ENCODE peak calls at places on chromosomes 1 and 21, in seven cellular contexts. W is tibial nerve, N is GM12891, D is prostate gland, R is HCT116, T is adrenal gland, M is K562. V is an unnamed sample.

GRCh38 chr1:55559111-55559510 is 343.9 kb upstream of the USP24 start:
- DNase-seq in W (no peak), N (no peak), D (no peak), R (no peak), T (no peak), M (no peak), V (no peak)

GRCh38 chr1:164716992-164717703 is 158.2 kb downstream of the PBX1 start:
- DNase-seq in W (no peak), N (no peak), D (no peak), R (no peak), T (peak), M (no peak), V (peak)

GRCh38 chr1:22727873-22728272 is 17.2 kb downstream of the EPHB2 start:
- DNase-seq in W (no peak), N (no peak), D (no peak), R (no peak), T (no peak), M (no peak), V (no peak)

GRCh38 chr1:201471772-201472171 is 2.8 kb upstream of the PHLDA3 start:
- DNase-seq in W (no peak), N (no peak), D (no peak), R (no peak), T (peak), M (no peak), V (peak)

GRCh38 chr1:159936284-159936904 is 9.0 kb downstream of the IGSF9 start:
- DNase-seq in W (peak), N (peak), D (peak), R (no peak), T (peak), M (peak), V (peak)

GRCh38 chr1:13523780-13524477 is 10.1 kb upstream of the LRRC38 start:
- DNase-seq in W (no peak), N (no peak), D (no peak), R (no peak), T (no peak), M (no peak), V (no peak)

GRCh38 chr1:10210841-10211804 is 753 bp downstream of the KIF1B start:
- DNase-seq in W (peak), N (peak), D (peak), R (peak), T (peak), M (peak), V (peak)

GRCh38 chr1:54708385-54708784 is 7.3 kb upstream of the TTC4 start:
- DNase-seq in W (no peak), N (no peak), D (no peak), R (no peak), T (no peak), M (no peak), V (no peak)

GRCh38 chr1:43383449-43383848 is 6.2 kb downstream of the MED8 start:
- DNase-seq in W (no peak), N (no peak), D (no peak), R (no peak), T (no peak), M (no peak), V (no peak)

GRCh38 chr1:101128211-101128727 is 102.7 kb upstream of the DPH5 start:
- DNase-seq in W (no peak), N (no peak), D (no peak), R (no peak), T (no peak), M (peak), V (no peak)

GRCh38 chr1:17248781-17249180 is at the start of gene PADI3:
- DNase-seq in W (no peak), N (no peak), D (no peak), R (no peak), T (no peak), M (peak), V (no peak)

GRCh38 chr1:18243503-18244175 is 136.0 kb downstream of the IGSF21 start:
- DNase-seq in W (no peak), N (no peak), D (no peak), R (no peak), T (no peak), M (no peak), V (no peak)

GRCh38 chr1:56180806-56181205 is 398.6 kb downstream of the PLPP3 start:
- DNase-seq in W (no peak), N (no peak), D (no peak), R (no peak), T (no peak), M (no peak), V (no peak)

GRCh38 chr21:33433001-33433400 is 29.8 kb downstream of the IFNGR2 start:
- DNase-seq in W (no peak), N (no peak), D (no peak), R (no peak), T (no peak), M (no peak), V (no peak)

GRCh38 chr1:201883786-201884185 is 4.9 kb upstream of the SHISA4 start:
- DNase-seq in W (no peak), N (no peak), D (no peak), R (peak), T (peak), M (peak), V (peak)

GRCh38 chr1:45891087-45891486 is 87.7 kb downstream of the MAST2 start:
- DNase-seq in W (no peak), N (no peak), D (no peak), R (no peak), T (no peak), M (no peak), V (no peak)

GRCh38 chr1:45890078-45890477 is 86.7 kb downstream of the MAST2 start:
- DNase-seq in W (no peak), N (no peak), D (no peak), R (no peak), T (no peak), M (no peak), V (no peak)

GRCh38 chr1:45894921-45895320 is 91.5 kb downstream of the MAST2 start:
- DNase-seq in W (no peak), N (no peak), D (no peak), R (no peak), T (no peak), M (no peak), V (no peak)

GRCh38 chr1:45894331-45894730 is 90.9 kb downstream of the MAST2 start:
- DNase-seq in W (no peak), N (no peak), D (no peak), R (no peak), T (no peak), M (no peak), V (no peak)

DNA sequence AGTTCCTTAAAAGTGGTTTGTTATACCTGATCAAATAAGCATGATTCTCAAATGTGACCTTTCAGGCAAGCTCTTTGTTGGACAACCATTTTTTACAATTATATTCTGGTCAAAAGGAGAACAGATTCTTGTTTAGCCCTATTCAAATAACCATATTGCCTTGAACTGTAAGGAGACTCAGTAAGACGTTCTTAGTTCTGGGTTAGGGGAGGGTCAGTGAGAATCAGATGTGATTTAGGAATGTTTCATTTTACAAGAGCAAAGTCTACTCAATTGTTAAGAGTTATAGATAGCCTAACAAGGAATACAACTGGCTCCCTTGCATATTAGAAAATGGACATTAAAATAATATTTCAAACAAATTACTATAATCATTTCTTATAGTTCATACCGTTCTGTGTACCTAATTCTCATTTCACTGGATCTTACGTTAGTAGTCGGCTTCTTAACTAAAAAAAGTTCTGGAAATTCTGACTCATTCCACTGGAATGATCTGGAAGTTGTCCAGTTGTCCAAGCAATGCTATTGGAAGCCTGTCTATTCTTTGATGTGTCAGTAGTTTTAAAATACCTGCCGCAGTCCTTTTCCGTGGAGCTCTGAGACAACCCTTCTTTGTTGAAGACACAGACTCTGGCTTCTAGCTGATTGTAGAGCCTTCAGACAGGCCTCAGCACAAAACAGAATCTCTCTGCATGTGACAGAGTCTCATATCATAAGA is 88.8 kb downstream of the MAST2 start:
- DNase-seq in W (no peak), N (no peak), D (peak), R (peak), T (peak), M (no peak), V (peak)
- TF ChIP-seq POLR2A in W (no peak), N (no peak), D (no peak), R (no peak), T (no peak), M (no peak), V (no peak)

GRCh38 chr1:1471389-1472045 is at the start of gene ATAD3B:
- DNase-seq in W (peak), N (peak), D (peak), R (peak), T (peak), M (peak), V (peak)
- TF ChIP-seq POLR2A in W (no peak), N (peak), D (peak), R (peak), T (no peak), M (peak), V (peak)

GRCh38 chr21:36845790-36846189 is 120.7 kb downstream of the HLCS start:
- DNase-seq in W (no peak), N (no peak), D (no peak), R (no peak), T (no peak), M (no peak), V (no peak)
- TF ChIP-seq POLR2A in W (no peak), N (no peak), D (no peak), R (no peak), T (no peak), M (no peak), V (no peak)

GRCh38 chr1:157272264-157272663 is 134.1 kb upstream of the ETV3 start:
- DNase-seq in W (no peak), N (no peak), D (no peak), R (no peak), T (no peak), M (no peak), V (no peak)

GRCh38 chr1:157272899-157273774 is 134.9 kb upstream of the ETV3 start:
- DNase-seq in W (no peak), N (no peak), D (no peak), R (no peak), T (no peak), M (peak), V (no peak)

GRCh38 chr1:157277281-157277680 is 139.1 kb upstream of the ETV3 start:
- DNase-seq in W (no peak), N (no peak), D (no peak), R (no peak), T (no peak), M (no peak), V (no peak)

GRCh38 chr1:157278383-157279156 is 140.4 kb upstream of the ETV3 start:
- DNase-seq in W (no peak), N (no peak), D (no peak), R (no peak), T (no peak), M (peak), V (no peak)

GRCh38 chr1:157274698-157275534 is 136.7 kb upstream of the ETV3 start:
- DNase-seq in W (no peak), N (no peak), D (no peak), R (no peak), T (no peak), M (peak), V (no peak)
- TF ChIP-seq POLR2A in W (no peak), N (no peak), D (no peak), R (no peak), T (no peak), M (no peak), V (no peak)

GRCh38 chr21:41507521-41508414 is at the start of gene TMPRSS2:
- DNase-seq in W (no peak), N (no peak), D (peak), R (no peak), T (no peak), M (no peak), V (no peak)
- TF ChIP-seq POLR2A in W (no peak), N (no peak), D (peak), R (no peak), T (no peak), M (no peak), V (no peak)

DNA sequence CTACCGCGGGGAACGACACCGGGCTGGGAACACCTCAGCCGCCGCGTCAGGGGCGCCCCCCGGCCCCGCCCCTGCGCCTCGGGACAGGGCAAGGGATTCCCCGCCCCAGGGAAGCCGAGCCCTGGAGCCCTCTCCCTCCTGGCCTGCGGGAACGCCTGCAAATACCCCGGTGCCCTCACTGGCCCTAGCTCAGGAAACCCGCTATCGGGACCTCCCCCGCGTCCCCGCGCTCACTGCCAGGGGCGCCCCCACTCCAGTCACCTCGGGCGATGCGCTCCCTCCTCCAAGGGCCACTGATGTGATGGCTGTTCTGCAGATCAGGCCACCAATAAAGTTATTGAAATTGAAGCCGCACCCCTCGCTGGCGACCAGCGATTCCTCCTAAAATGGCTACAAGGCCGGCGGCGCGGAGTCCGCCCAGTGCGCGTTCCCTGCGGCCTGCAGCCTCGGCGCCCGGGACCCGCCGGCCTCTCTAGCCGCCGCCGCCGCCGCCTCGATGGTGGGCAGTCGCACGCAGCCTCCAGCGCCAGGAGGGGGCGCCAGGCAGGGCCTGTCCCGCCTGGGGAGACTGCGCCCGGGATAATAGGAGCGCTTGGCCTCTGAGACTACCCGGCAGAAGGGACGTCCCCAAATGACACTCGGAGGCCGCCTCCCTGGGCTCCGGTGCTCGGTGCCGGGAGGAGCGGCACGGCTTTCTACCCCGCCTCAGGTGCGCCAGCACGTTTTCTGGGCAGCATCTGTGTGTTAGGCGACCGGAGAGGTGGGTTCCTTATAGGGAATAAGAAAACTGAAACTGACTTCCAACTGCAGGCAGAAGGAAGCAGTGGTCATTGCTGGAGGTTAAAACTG is at the start of gene PRKAB2:
- DNase-seq in W (peak), N (peak), D (peak), R (peak), T (peak), M (peak), V (peak)
- TF ChIP-seq POLR2A in W (peak), N (peak), D (peak), R (no peak), T (peak), M (peak), V (peak)